ENCODE peak calls at places on chromosomes 7 and 10, in eight cellular contexts. One of them, this sample, is unnamed.

GRCh38 chr7:109844362-109844761 is 1246.6 kb upstream of the LRRN3 start:
- DNase-seq in osteocyte: no peak
- DNase-seq in left ventricle myocardium inferior: no peak
- DNase-seq in CD4-positive, alpha-beta T cell: no peak
- DNase-seq in lower lobe of right lung: no peak
- DNase-seq in coronary artery: no peak
- DNase-seq in pancreas: no peak
- DNase-seq in IMR-90: peak; percentile 14
- DNase-seq in this sample: no peak

GRCh38 chr10:71873582-71874182 is 22.6 kb upstream of the PSAP start:
- DNase-seq in osteocyte: no peak
- DNase-seq in left ventricle myocardium inferior: no peak
- DNase-seq in CD4-positive, alpha-beta T cell: no peak
- DNase-seq in lower lobe of right lung: no peak
- DNase-seq in coronary artery: no peak
- DNase-seq in pancreas: no peak
- DNase-seq in IMR-90: no peak
- DNase-seq in this sample: no peak

GRCh38 chr10:71401969-71402368 is 5.2 kb downstream of the CDH23 start:
- DNase-seq in osteocyte: peak; percentile 32
- DNase-seq in left ventricle myocardium inferior: no peak
- DNase-seq in CD4-positive, alpha-beta T cell: no peak
- DNase-seq in lower lobe of right lung: no peak
- DNase-seq in coronary artery: no peak
- DNase-seq in pancreas: no peak
- DNase-seq in IMR-90: no peak
- DNase-seq in this sample: no peak

GRCh38 chr10:107144490-107144889 is 20.0 kb downstream of the SORCS1 start:
- DNase-seq in osteocyte: no peak
- DNase-seq in left ventricle myocardium inferior: no peak
- DNase-seq in CD4-positive, alpha-beta T cell: no peak
- DNase-seq in lower lobe of right lung: no peak
- DNase-seq in coronary artery: no peak
- DNase-seq in pancreas: no peak
- DNase-seq in IMR-90: no peak
- DNase-seq in this sample: no peak

GRCh38 chr10:77532068-77532467 is 105.5 kb downstream of the KCNMA1 start:
- DNase-seq in osteocyte: no peak
- DNase-seq in left ventricle myocardium inferior: no peak
- DNase-seq in CD4-positive, alpha-beta T cell: no peak
- DNase-seq in lower lobe of right lung: no peak
- DNase-seq in coronary artery: no peak
- DNase-seq in pancreas: no peak
- DNase-seq in IMR-90: peak; percentile 90
- DNase-seq in this sample: no peak

GRCh38 chr7:70134029-70134445 is 535.8 kb downstream of the AUTS2 start:
- DNase-seq in osteocyte: no peak
- DNase-seq in left ventricle myocardium inferior: no peak
- DNase-seq in CD4-positive, alpha-beta T cell: no peak
- DNase-seq in lower lobe of right lung: no peak
- DNase-seq in coronary artery: no peak
- DNase-seq in pancreas: no peak
- DNase-seq in IMR-90: no peak
- DNase-seq in this sample: no peak

GRCh38 chr7:47783456-47784240 is 164.6 kb downstream of the PKD1L1 start:
- DNase-seq in osteocyte: no peak
- DNase-seq in left ventricle myocardium inferior: no peak
- DNase-seq in CD4-positive, alpha-beta T cell: no peak
- DNase-seq in lower lobe of right lung: no peak
- DNase-seq in coronary artery: no peak
- DNase-seq in pancreas: peak; percentile 36
- DNase-seq in IMR-90: peak; percentile 98
- DNase-seq in this sample: no peak

GRCh38 chr7:121985476-121985875 is 112.5 kb downstream of the PTPRZ1 start:
- DNase-seq in osteocyte: no peak
- DNase-seq in left ventricle myocardium inferior: no peak
- DNase-seq in CD4-positive, alpha-beta T cell: no peak
- DNase-seq in lower lobe of right lung: no peak
- DNase-seq in coronary artery: no peak
- DNase-seq in pancreas: no peak
- DNase-seq in IMR-90: no peak
- DNase-seq in this sample: no peak

GRCh38 chr7:50335795-50336754 is 31.6 kb downstream of the IKZF1 start:
- DNase-seq in osteocyte: no peak
- DNase-seq in left ventricle myocardium inferior: no peak
- DNase-seq in CD4-positive, alpha-beta T cell: peak; percentile 86
- DNase-seq in lower lobe of right lung: no peak
- DNase-seq in coronary artery: no peak
- DNase-seq in pancreas: no peak
- DNase-seq in IMR-90: no peak
- DNase-seq in this sample: peak; percentile 74

GRCh38 chr7:45601816-45602540 is 27.8 kb downstream of the ADCY1 start:
- DNase-seq in osteocyte: peak; percentile 77
- DNase-seq in left ventricle myocardium inferior: no peak
- DNase-seq in CD4-positive, alpha-beta T cell: no peak
- DNase-seq in lower lobe of right lung: no peak
- DNase-seq in coronary artery: peak; percentile 24
- DNase-seq in pancreas: no peak
- DNase-seq in IMR-90: no peak
- DNase-seq in this sample: peak; percentile 3

GRCh38 chr10:130230036-130230435 is 93.8 kb downstream of the GLRX3 start:
- DNase-seq in osteocyte: peak; percentile 69
- DNase-seq in left ventricle myocardium inferior: no peak
- DNase-seq in CD4-positive, alpha-beta T cell: no peak
- DNase-seq in lower lobe of right lung: no peak
- DNase-seq in coronary artery: peak; percentile 36
- DNase-seq in pancreas: no peak
- DNase-seq in IMR-90: no peak
- DNase-seq in this sample: no peak

GRCh38 chr7:44490351-44491200 is at the start of gene NUDCD3:
- DNase-seq in osteocyte: peak; percentile 92
- DNase-seq in left ventricle myocardium inferior: peak; percentile 84
- DNase-seq in CD4-positive, alpha-beta T cell: peak; percentile 78
- DNase-seq in lower lobe of right lung: peak; percentile 90
- DNase-seq in coronary artery: peak; percentile 87
- DNase-seq in pancreas: peak; percentile 86
- DNase-seq in IMR-90: peak; percentile 77
- DNase-seq in this sample: peak; percentile 75
- TF ChIP-seq CTCF in osteocyte: no peak
- TF ChIP-seq CTCF in left ventricle myocardium inferior: peak; percentile 15
- TF ChIP-seq CTCF in CD4-positive, alpha-beta T cell: peak; percentile 28
- TF ChIP-seq CTCF in lower lobe of right lung: peak; percentile 19
- TF ChIP-seq CTCF in coronary artery: no peak
- TF ChIP-seq CTCF in pancreas: no peak
- TF ChIP-seq CTCF in IMR-90: peak; percentile 11
- TF ChIP-seq CTCF in this sample: no peak

GRCh38 chr7:116698396-116698795 is 26.4 kb downstream of the MET start:
- DNase-seq in osteocyte: no peak
- DNase-seq in left ventricle myocardium inferior: no peak
- DNase-seq in CD4-positive, alpha-beta T cell: no peak
- DNase-seq in lower lobe of right lung: no peak
- DNase-seq in coronary artery: no peak
- DNase-seq in pancreas: no peak
- DNase-seq in IMR-90: no peak
- DNase-seq in this sample: no peak
- TF ChIP-seq CTCF in osteocyte: no peak
- TF ChIP-seq CTCF in left ventricle myocardium inferior: no peak
- TF ChIP-seq CTCF in CD4-positive, alpha-beta T cell: no peak
- TF ChIP-seq CTCF in lower lobe of right lung: no peak
- TF ChIP-seq CTCF in coronary artery: no peak
- TF ChIP-seq CTCF in pancreas: no peak
- TF ChIP-seq CTCF in IMR-90: no peak
- TF ChIP-seq CTCF in this sample: no peak

GRCh38 chr10:113139695-113140094 is 189.6 kb downstream of the TCF7L2 start:
- DNase-seq in osteocyte: peak; percentile 19
- DNase-seq in left ventricle myocardium inferior: no peak
- DNase-seq in CD4-positive, alpha-beta T cell: no peak
- DNase-seq in lower lobe of right lung: no peak
- DNase-seq in coronary artery: no peak
- DNase-seq in pancreas: no peak
- DNase-seq in IMR-90: peak; percentile 32
- DNase-seq in this sample: no peak
- TF ChIP-seq CTCF in osteocyte: peak; percentile 60
- TF ChIP-seq CTCF in left ventricle myocardium inferior: peak; percentile 20
- TF ChIP-seq CTCF in CD4-positive, alpha-beta T cell: no peak
- TF ChIP-seq CTCF in lower lobe of right lung: no peak
- TF ChIP-seq CTCF in coronary artery: peak; percentile 16
- TF ChIP-seq CTCF in pancreas: no peak
- TF ChIP-seq CTCF in IMR-90: peak; percentile 38
- TF ChIP-seq CTCF in this sample: no peak

GRCh38 chr7:133973710-133974109 is 153.4 kb upstream of the LRGUK start:
- DNase-seq in osteocyte: no peak
- DNase-seq in left ventricle myocardium inferior: no peak
- DNase-seq in CD4-positive, alpha-beta T cell: no peak
- DNase-seq in lower lobe of right lung: no peak
- DNase-seq in coronary artery: no peak
- DNase-seq in pancreas: no peak
- DNase-seq in IMR-90: no peak
- DNase-seq in this sample: no peak
- TF ChIP-seq CTCF in osteocyte: no peak
- TF ChIP-seq CTCF in left ventricle myocardium inferior: no peak
- TF ChIP-seq CTCF in CD4-positive, alpha-beta T cell: no peak
- TF ChIP-seq CTCF in lower lobe of right lung: no peak
- TF ChIP-seq CTCF in coronary artery: no peak
- TF ChIP-seq CTCF in pancreas: no peak
- TF ChIP-seq CTCF in IMR-90: no peak
- TF ChIP-seq CTCF in this sample: no peak

GRCh38 chr7:105473163-105473562 is 48.9 kb downstream of the PUS7 start:
- DNase-seq in osteocyte: no peak
- DNase-seq in left ventricle myocardium inferior: no peak
- DNase-seq in CD4-positive, alpha-beta T cell: no peak
- DNase-seq in lower lobe of right lung: no peak
- DNase-seq in coronary artery: no peak
- DNase-seq in pancreas: no peak
- DNase-seq in IMR-90: peak; percentile 91
- DNase-seq in this sample: no peak

GRCh38 chr7:105474045-105474444 is 48.0 kb downstream of the PUS7 start:
- DNase-seq in osteocyte: no peak
- DNase-seq in left ventricle myocardium inferior: no peak
- DNase-seq in CD4-positive, alpha-beta T cell: no peak
- DNase-seq in lower lobe of right lung: no peak
- DNase-seq in coronary artery: no peak
- DNase-seq in pancreas: no peak
- DNase-seq in IMR-90: no peak
- DNase-seq in this sample: no peak

GRCh38 chr7:105470090-105470489 is 52.0 kb downstream of the PUS7 start:
- DNase-seq in osteocyte: no peak
- DNase-seq in left ventricle myocardium inferior: no peak
- DNase-seq in CD4-positive, alpha-beta T cell: no peak
- DNase-seq in lower lobe of right lung: no peak
- DNase-seq in coronary artery: no peak
- DNase-seq in pancreas: no peak
- DNase-seq in IMR-90: peak; percentile 58
- DNase-seq in this sample: no peak
- TF ChIP-seq CTCF in osteocyte: no peak
- TF ChIP-seq CTCF in left ventricle myocardium inferior: no peak
- TF ChIP-seq CTCF in CD4-positive, alpha-beta T cell: no peak
- TF ChIP-seq CTCF in lower lobe of right lung: no peak
- TF ChIP-seq CTCF in coronary artery: no peak
- TF ChIP-seq CTCF in pancreas: no peak
- TF ChIP-seq CTCF in IMR-90: no peak
- TF ChIP-seq CTCF in this sample: no peak

DNA sequence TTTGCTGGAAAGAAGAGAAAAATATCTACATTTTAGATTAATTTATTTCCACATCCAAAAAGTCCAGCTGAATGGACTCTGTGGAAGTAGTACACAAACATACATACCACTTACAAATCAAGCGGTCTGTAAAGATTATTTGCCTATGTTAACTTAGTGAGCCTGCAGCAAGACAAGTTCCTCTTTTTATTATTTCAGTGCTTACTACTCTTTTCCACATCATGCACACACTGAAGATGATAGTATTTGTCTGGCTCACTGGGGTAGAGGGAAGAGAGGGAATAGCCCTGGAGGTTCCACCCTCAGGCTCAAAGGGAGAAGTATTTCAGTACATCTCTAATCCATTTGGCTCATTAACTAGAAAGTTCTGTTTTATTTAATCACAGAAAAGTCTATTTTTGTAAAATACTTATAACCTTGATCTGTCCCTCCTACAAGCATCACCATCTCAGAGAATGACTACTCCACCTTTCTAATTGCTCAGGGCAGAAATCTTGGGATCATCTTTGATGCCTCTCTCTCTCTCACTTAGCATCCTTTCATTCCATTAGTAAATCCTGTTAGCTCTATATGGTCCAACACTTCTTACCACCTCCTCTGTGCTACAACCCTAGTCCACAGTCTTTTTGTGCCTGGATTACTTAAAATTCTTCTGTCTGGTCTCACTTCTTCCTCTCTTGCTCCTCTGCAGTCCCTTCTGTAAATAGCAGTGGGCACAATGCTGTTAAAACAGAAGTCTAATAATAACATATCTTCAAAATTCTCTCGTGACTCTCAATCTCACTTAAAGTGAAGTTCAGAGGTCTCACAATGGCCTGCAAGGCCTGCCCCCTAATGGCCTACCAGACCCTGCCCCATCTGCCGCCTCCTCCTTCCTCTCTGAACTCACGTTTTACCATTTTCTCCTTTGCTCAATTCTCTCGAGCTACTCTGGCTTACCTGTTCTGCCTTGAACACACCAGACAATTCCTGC is 64.3 kb upstream of the CCDC6 start:
- DNase-seq in osteocyte: no peak
- DNase-seq in left ventricle myocardium inferior: no peak
- DNase-seq in CD4-positive, alpha-beta T cell: no peak
- DNase-seq in lower lobe of right lung: no peak
- DNase-seq in coronary artery: no peak
- DNase-seq in pancreas: no peak
- DNase-seq in IMR-90: no peak
- DNase-seq in this sample: no peak
- TF ChIP-seq CTCF in osteocyte: no peak
- TF ChIP-seq CTCF in left ventricle myocardium inferior: no peak
- TF ChIP-seq CTCF in CD4-positive, alpha-beta T cell: no peak
- TF ChIP-seq CTCF in lower lobe of right lung: no peak
- TF ChIP-seq CTCF in coronary artery: no peak
- TF ChIP-seq CTCF in pancreas: no peak
- TF ChIP-seq CTCF in IMR-90: no peak
- TF ChIP-seq CTCF in this sample: no peak

GRCh38 chr10:83045731-83046130 is 1093.6 kb upstream of the GHITM start:
- DNase-seq in osteocyte: no peak
- DNase-seq in left ventricle myocardium inferior: no peak
- DNase-seq in CD4-positive, alpha-beta T cell: no peak
- DNase-seq in lower lobe of right lung: no peak
- DNase-seq in coronary artery: no peak
- DNase-seq in pancreas: no peak
- DNase-seq in IMR-90: no peak
- DNase-seq in this sample: no peak

DNA sequence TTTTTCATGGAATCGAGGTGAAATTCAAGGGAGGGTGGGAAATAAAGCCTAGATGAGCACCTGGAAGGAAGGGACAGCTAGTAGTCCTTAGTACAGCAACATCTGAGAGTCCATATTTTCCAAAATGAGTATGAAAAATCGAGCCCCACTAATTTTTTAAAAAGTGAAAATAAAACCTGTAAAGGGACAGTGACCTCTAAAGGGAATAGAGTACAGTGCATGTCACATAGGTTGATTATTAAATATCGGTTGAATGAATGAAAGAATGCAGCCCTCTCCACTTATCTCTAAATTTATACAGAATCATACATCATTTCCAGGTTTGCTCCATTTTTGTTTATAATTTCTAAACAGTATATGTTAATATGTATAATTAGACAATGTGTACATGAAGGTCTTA is 1088.5 kb upstream of the GHITM start:
- DNase-seq in osteocyte: no peak
- DNase-seq in left ventricle myocardium inferior: no peak
- DNase-seq in CD4-positive, alpha-beta T cell: no peak
- DNase-seq in lower lobe of right lung: no peak
- DNase-seq in coronary artery: no peak
- DNase-seq in pancreas: no peak
- DNase-seq in IMR-90: no peak
- DNase-seq in this sample: no peak
- TF ChIP-seq CTCF in osteocyte: peak; percentile 32
- TF ChIP-seq CTCF in left ventricle myocardium inferior: no peak
- TF ChIP-seq CTCF in CD4-positive, alpha-beta T cell: no peak
- TF ChIP-seq CTCF in lower lobe of right lung: no peak
- TF ChIP-seq CTCF in coronary artery: no peak
- TF ChIP-seq CTCF in pancreas: no peak
- TF ChIP-seq CTCF in IMR-90: no peak
- TF ChIP-seq CTCF in this sample: no peak